ENCODE peak calls at places on chromosomes 6 and 20, in nine cellular contexts. One of them, this sample, is unnamed.

GRCh38 chr6:46287681-46288080 is 116.9 kb upstream of the ENPP5 start:
- DNase-seq in B cell: no peak
- DNase-seq in CD4-positive, alpha-beta T cell: no peak
- DNase-seq in cardiac muscle cell: no peak
- DNase-seq in psoas muscle: no peak
- DNase-seq in transverse colon: no peak
- DNase-seq in suprapubic skin: no peak
- DNase-seq in HepG2: no peak
- DNase-seq in LNCaP clone FGC: no peak
- DNase-seq in this sample: no peak

GRCh38 chr6:170473226-170473789 is 79.8 kb downstream of the PSMB1 start:
- DNase-seq in B cell: no peak
- DNase-seq in CD4-positive, alpha-beta T cell: no peak
- DNase-seq in cardiac muscle cell: no peak
- DNase-seq in psoas muscle: no peak
- DNase-seq in transverse colon: no peak
- DNase-seq in suprapubic skin: no peak
- DNase-seq in HepG2: no peak
- DNase-seq in LNCaP clone FGC: no peak
- DNase-seq in this sample: no peak

GRCh38 chr6:148342146-148343027 is at the start of gene SASH1:
- DNase-seq in B cell: no peak
- DNase-seq in CD4-positive, alpha-beta T cell: no peak
- DNase-seq in cardiac muscle cell: peak; percentile 82
- DNase-seq in psoas muscle: peak; percentile 79
- DNase-seq in transverse colon: peak; percentile 71
- DNase-seq in suprapubic skin: peak; percentile 87
- DNase-seq in HepG2: peak; percentile 96
- DNase-seq in LNCaP clone FGC: peak; percentile 51
- DNase-seq in this sample: peak; percentile 64

GRCh38 chr6:35898003-35898402 is 22.9 kb downstream of the SRPK1 start:
- DNase-seq in B cell: no peak
- DNase-seq in CD4-positive, alpha-beta T cell: no peak
- DNase-seq in cardiac muscle cell: no peak
- DNase-seq in psoas muscle: no peak
- DNase-seq in transverse colon: no peak
- DNase-seq in suprapubic skin: no peak
- DNase-seq in HepG2: no peak
- DNase-seq in LNCaP clone FGC: no peak
- DNase-seq in this sample: no peak

GRCh38 chr6:106063448-106063850 is 22.7 kb upstream of the PRDM1 start:
- DNase-seq in B cell: no peak
- DNase-seq in CD4-positive, alpha-beta T cell: no peak
- DNase-seq in cardiac muscle cell: no peak
- DNase-seq in psoas muscle: no peak
- DNase-seq in transverse colon: no peak
- DNase-seq in suprapubic skin: no peak
- DNase-seq in HepG2: no peak
- DNase-seq in LNCaP clone FGC: no peak
- DNase-seq in this sample: no peak

GRCh38 chr20:51227744-51228143 is 204.8 kb upstream of the KCNG1 start:
- DNase-seq in B cell: no peak
- DNase-seq in CD4-positive, alpha-beta T cell: no peak
- DNase-seq in cardiac muscle cell: no peak
- DNase-seq in psoas muscle: no peak
- DNase-seq in transverse colon: no peak
- DNase-seq in suprapubic skin: no peak
- DNase-seq in HepG2: no peak
- DNase-seq in LNCaP clone FGC: no peak
- DNase-seq in this sample: no peak

GRCh38 chr20:5766085-5766764 is 16.0 kb downstream of the SHLD1 start:
- DNase-seq in B cell: no peak
- DNase-seq in CD4-positive, alpha-beta T cell: no peak
- DNase-seq in cardiac muscle cell: no peak
- DNase-seq in psoas muscle: peak; percentile 74
- DNase-seq in transverse colon: no peak
- DNase-seq in suprapubic skin: no peak
- DNase-seq in HepG2: no peak
- DNase-seq in LNCaP clone FGC: peak; percentile 98
- DNase-seq in this sample: no peak

GRCh38 chr6:33904050-33904827 is 100.4 kb upstream of the MLN start:
- DNase-seq in B cell: no peak
- DNase-seq in CD4-positive, alpha-beta T cell: peak; percentile 62
- DNase-seq in cardiac muscle cell: no peak
- DNase-seq in psoas muscle: no peak
- DNase-seq in transverse colon: peak; percentile 48
- DNase-seq in suprapubic skin: no peak
- DNase-seq in HepG2: no peak
- DNase-seq in LNCaP clone FGC: no peak
- DNase-seq in this sample: no peak

GRCh38 chr6:63764318-63764916 is 128.8 kb downstream of the PHF3 start:
- DNase-seq in B cell: no peak
- DNase-seq in CD4-positive, alpha-beta T cell: no peak
- DNase-seq in cardiac muscle cell: peak; percentile 64
- DNase-seq in psoas muscle: no peak
- DNase-seq in transverse colon: no peak
- DNase-seq in suprapubic skin: no peak
- DNase-seq in HepG2: peak; percentile 65
- DNase-seq in LNCaP clone FGC: peak; percentile 7
- DNase-seq in this sample: no peak

GRCh38 chr6:16669227-16669626 is 92.0 kb downstream of the ATXN1 start:
- DNase-seq in B cell: no peak
- DNase-seq in CD4-positive, alpha-beta T cell: peak; percentile 57
- DNase-seq in cardiac muscle cell: peak; percentile 35
- DNase-seq in psoas muscle: no peak
- DNase-seq in transverse colon: peak; percentile 46
- DNase-seq in suprapubic skin: no peak
- DNase-seq in HepG2: peak; percentile 33
- DNase-seq in LNCaP clone FGC: no peak
- DNase-seq in this sample: no peak

GRCh38 chr20:48995599-48995998 is 50.5 kb upstream of the CSE1L start:
- DNase-seq in B cell: no peak
- DNase-seq in CD4-positive, alpha-beta T cell: no peak
- DNase-seq in cardiac muscle cell: no peak
- DNase-seq in psoas muscle: no peak
- DNase-seq in transverse colon: no peak
- DNase-seq in suprapubic skin: no peak
- DNase-seq in HepG2: no peak
- DNase-seq in LNCaP clone FGC: no peak
- DNase-seq in this sample: no peak

GRCh38 chr6:28215425-28215824 is 9.7 kb upstream of the ZSCAN9 start:
- DNase-seq in B cell: no peak
- DNase-seq in CD4-positive, alpha-beta T cell: no peak
- DNase-seq in cardiac muscle cell: peak; percentile 33
- DNase-seq in psoas muscle: no peak
- DNase-seq in transverse colon: peak; percentile 56
- DNase-seq in suprapubic skin: no peak
- DNase-seq in HepG2: no peak
- DNase-seq in LNCaP clone FGC: no peak
- DNase-seq in this sample: no peak

GRCh38 chr6:151060096-151060741 is 179.5 kb upstream of the AKAP12 start:
- DNase-seq in B cell: no peak
- DNase-seq in CD4-positive, alpha-beta T cell: no peak
- DNase-seq in cardiac muscle cell: peak; percentile 74
- DNase-seq in psoas muscle: no peak
- DNase-seq in transverse colon: no peak
- DNase-seq in suprapubic skin: no peak
- DNase-seq in HepG2: peak; percentile 91
- DNase-seq in LNCaP clone FGC: no peak
- DNase-seq in this sample: no peak

GRCh38 chr6:15023448-15023847 is 222.4 kb upstream of the JARID2 start:
- DNase-seq in B cell: no peak
- DNase-seq in CD4-positive, alpha-beta T cell: no peak
- DNase-seq in cardiac muscle cell: no peak
- DNase-seq in psoas muscle: no peak
- DNase-seq in transverse colon: no peak
- DNase-seq in suprapubic skin: no peak
- DNase-seq in HepG2: no peak
- DNase-seq in LNCaP clone FGC: no peak
- DNase-seq in this sample: no peak

DNA sequence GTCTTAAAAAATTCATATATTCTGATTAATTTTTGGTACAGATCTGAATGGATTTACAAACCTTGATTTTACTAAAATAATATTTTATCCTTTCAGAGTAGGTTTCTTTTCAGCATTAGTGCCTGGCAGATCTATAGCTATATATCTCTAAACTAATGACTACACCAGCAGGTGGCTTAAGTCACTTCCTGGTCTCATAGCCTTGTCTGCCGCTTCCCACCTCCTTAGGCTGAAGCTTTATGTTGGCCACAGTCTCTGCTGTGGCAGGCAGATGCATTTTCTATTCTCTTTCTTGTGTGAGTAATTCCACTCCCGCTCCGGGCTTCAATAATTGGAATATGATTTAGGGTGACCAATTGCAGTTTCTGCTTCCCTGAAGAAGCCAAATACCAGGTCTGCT is 226.8 kb upstream of the HS3ST5 start:
- DNase-seq in B cell: no peak
- DNase-seq in CD4-positive, alpha-beta T cell: no peak
- DNase-seq in cardiac muscle cell: no peak
- DNase-seq in psoas muscle: no peak
- DNase-seq in transverse colon: no peak
- DNase-seq in suprapubic skin: no peak
- DNase-seq in HepG2: no peak
- DNase-seq in LNCaP clone FGC: no peak
- DNase-seq in this sample: no peak
- TF ChIP-seq CTCF in B cell: no peak
- TF ChIP-seq CTCF in CD4-positive, alpha-beta T cell: no peak
- TF ChIP-seq CTCF in cardiac muscle cell: no peak
- TF ChIP-seq CTCF in psoas muscle: no peak
- TF ChIP-seq CTCF in transverse colon: no peak
- TF ChIP-seq CTCF in suprapubic skin: no peak
- TF ChIP-seq CTCF in HepG2: no peak
- TF ChIP-seq CTCF in LNCaP clone FGC: no peak
- TF ChIP-seq CTCF in this sample: no peak

GRCh38 chr6:139374357-139375238 is at the start of gene CITED2:
- DNase-seq in B cell: peak; percentile 96
- DNase-seq in CD4-positive, alpha-beta T cell: peak; percentile 93
- DNase-seq in cardiac muscle cell: peak; percentile 98
- DNase-seq in psoas muscle: peak; percentile 96
- DNase-seq in transverse colon: peak; percentile 97
- DNase-seq in suprapubic skin: peak; percentile 97
- DNase-seq in HepG2: peak; percentile 90
- DNase-seq in LNCaP clone FGC: peak; percentile 90
- DNase-seq in this sample: peak; percentile 93

GRCh38 chr6:139376054-139376355 is 1.6 kb upstream of the CITED2 start:
- DNase-seq in B cell: no peak
- DNase-seq in CD4-positive, alpha-beta T cell: no peak
- DNase-seq in cardiac muscle cell: peak; percentile 80
- DNase-seq in psoas muscle: no peak
- DNase-seq in transverse colon: no peak
- DNase-seq in suprapubic skin: no peak
- DNase-seq in HepG2: no peak
- DNase-seq in LNCaP clone FGC: no peak
- DNase-seq in this sample: no peak

GRCh38 chr6:139375239-139376053 is 998 bp upstream of the CITED2 start:
- DNase-seq in B cell: peak; percentile 84
- DNase-seq in CD4-positive, alpha-beta T cell: peak; percentile 82
- DNase-seq in cardiac muscle cell: peak; percentile 99
- DNase-seq in psoas muscle: peak; percentile 93
- DNase-seq in transverse colon: peak; percentile 95
- DNase-seq in suprapubic skin: peak; percentile 94
- DNase-seq in HepG2: peak; percentile 96
- DNase-seq in LNCaP clone FGC: peak; percentile 100
- DNase-seq in this sample: peak; percentile 88

GRCh38 chr6:139378226-139378625 is 3.8 kb upstream of the CITED2 start:
- DNase-seq in B cell: no peak
- DNase-seq in CD4-positive, alpha-beta T cell: no peak
- DNase-seq in cardiac muscle cell: no peak
- DNase-seq in psoas muscle: no peak
- DNase-seq in transverse colon: no peak
- DNase-seq in suprapubic skin: no peak
- DNase-seq in HepG2: no peak
- DNase-seq in LNCaP clone FGC: no peak
- DNase-seq in this sample: no peak

GRCh38 chr6:139376604-139377218 is 2.3 kb upstream of the CITED2 start:
- DNase-seq in B cell: no peak
- DNase-seq in CD4-positive, alpha-beta T cell: no peak
- DNase-seq in cardiac muscle cell: peak; percentile 78
- DNase-seq in psoas muscle: peak; percentile 56
- DNase-seq in transverse colon: peak; percentile 61
- DNase-seq in suprapubic skin: no peak
- DNase-seq in HepG2: peak; percentile 48
- DNase-seq in LNCaP clone FGC: peak; percentile 64
- DNase-seq in this sample: no peak
- TF ChIP-seq CTCF in B cell: no peak
- TF ChIP-seq CTCF in CD4-positive, alpha-beta T cell: no peak
- TF ChIP-seq CTCF in cardiac muscle cell: no peak
- TF ChIP-seq CTCF in psoas muscle: no peak
- TF ChIP-seq CTCF in transverse colon: peak; percentile 55
- TF ChIP-seq CTCF in suprapubic skin: peak; percentile 17
- TF ChIP-seq CTCF in HepG2: peak; percentile 28
- TF ChIP-seq CTCF in LNCaP clone FGC: no peak
- TF ChIP-seq CTCF in this sample: no peak

GRCh38 chr6:29951882-29952281 is 9.6 kb downstream of the HLA-A start:
- DNase-seq in B cell: no peak
- DNase-seq in CD4-positive, alpha-beta T cell: no peak
- DNase-seq in cardiac muscle cell: no peak
- DNase-seq in psoas muscle: no peak
- DNase-seq in transverse colon: no peak
- DNase-seq in suprapubic skin: no peak
- DNase-seq in HepG2: no peak
- DNase-seq in LNCaP clone FGC: no peak
- DNase-seq in this sample: no peak
- TF ChIP-seq CTCF in B cell: no peak
- TF ChIP-seq CTCF in CD4-positive, alpha-beta T cell: no peak
- TF ChIP-seq CTCF in cardiac muscle cell: no peak
- TF ChIP-seq CTCF in psoas muscle: no peak
- TF ChIP-seq CTCF in transverse colon: no peak
- TF ChIP-seq CTCF in suprapubic skin: no peak
- TF ChIP-seq CTCF in HepG2: no peak
- TF ChIP-seq CTCF in LNCaP clone FGC: no peak
- TF ChIP-seq CTCF in this sample: no peak

GRCh38 chr6:29853245-29853644 is 25.6 kb downstream of the HLA-G start:
- DNase-seq in B cell: no peak
- DNase-seq in CD4-positive, alpha-beta T cell: no peak
- DNase-seq in cardiac muscle cell: no peak
- DNase-seq in psoas muscle: no peak
- DNase-seq in transverse colon: no peak
- DNase-seq in suprapubic skin: no peak
- DNase-seq in HepG2: no peak
- DNase-seq in LNCaP clone FGC: no peak
- DNase-seq in this sample: no peak
- TF ChIP-seq CTCF in B cell: no peak
- TF ChIP-seq CTCF in CD4-positive, alpha-beta T cell: no peak
- TF ChIP-seq CTCF in cardiac muscle cell: no peak
- TF ChIP-seq CTCF in psoas muscle: no peak
- TF ChIP-seq CTCF in transverse colon: no peak
- TF ChIP-seq CTCF in suprapubic skin: no peak
- TF ChIP-seq CTCF in HepG2: peak; percentile 50
- TF ChIP-seq CTCF in LNCaP clone FGC: no peak
- TF ChIP-seq CTCF in this sample: no peak

DNA sequence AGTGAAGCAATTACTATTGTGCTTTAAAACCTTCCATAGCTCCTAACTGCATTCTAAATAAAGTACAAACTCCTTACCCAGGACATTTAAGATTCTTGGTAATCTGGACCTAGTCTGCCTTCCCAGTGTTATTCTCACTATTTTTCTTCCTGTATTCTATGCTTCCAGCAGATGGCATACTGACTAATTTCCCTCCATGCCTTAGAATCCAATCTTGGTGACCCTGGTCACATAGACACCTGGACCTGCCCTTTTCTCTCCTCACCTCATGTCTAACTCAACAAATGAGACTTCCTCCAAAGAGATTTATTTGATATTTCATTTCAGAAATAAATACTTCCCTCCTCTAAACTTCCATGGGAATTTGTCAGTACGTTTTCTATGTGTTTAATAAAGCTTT is 25.8 kb downstream of the ROS1 start:
- DNase-seq in B cell: no peak
- DNase-seq in CD4-positive, alpha-beta T cell: no peak
- DNase-seq in cardiac muscle cell: peak; percentile 21
- DNase-seq in psoas muscle: no peak
- DNase-seq in transverse colon: no peak
- DNase-seq in suprapubic skin: no peak
- DNase-seq in HepG2: peak; percentile 20
- DNase-seq in LNCaP clone FGC: no peak
- DNase-seq in this sample: no peak
- TF ChIP-seq CTCF in B cell: no peak
- TF ChIP-seq CTCF in CD4-positive, alpha-beta T cell: no peak
- TF ChIP-seq CTCF in cardiac muscle cell: peak; percentile 38
- TF ChIP-seq CTCF in psoas muscle: no peak
- TF ChIP-seq CTCF in transverse colon: no peak
- TF ChIP-seq CTCF in suprapubic skin: no peak
- TF ChIP-seq CTCF in HepG2: peak; percentile 51
- TF ChIP-seq CTCF in LNCaP clone FGC: peak; percentile 48
- TF ChIP-seq CTCF in this sample: peak; percentile 14

This sample was measured in endothelial cell.